ENCODE peak calls at places on chromosomes 7 and 10, in seven cellular contexts. One of them, this sample, is unnamed.

GRCh38 chr10:131041361-131041916 is 270.1 kb downstream of the TCERG1L start:
- DNase-seq in lower leg skin: no peak
- DNase-seq in activated T-helper 1 cell treated with Interleukin-2 at 50 U/mL for 16 hours: no peak
- DNase-seq in GM13977: no peak
- DNase-seq in fibroblast of the conjunctiva: no peak
- DNase-seq in EH: no peak
- DNase-seq in immature natural killer cell: no peak
- DNase-seq in this sample: peak; percentile 35

GRCh38 chr10:69826094-69826493 is 24.4 kb downstream of the COL13A1 start:
- DNase-seq in lower leg skin: no peak
- DNase-seq in activated T-helper 1 cell treated with Interleukin-2 at 50 U/mL for 16 hours: no peak
- DNase-seq in GM13977: no peak
- DNase-seq in fibroblast of the conjunctiva: no peak
- DNase-seq in EH: no peak
- DNase-seq in immature natural killer cell: no peak
- DNase-seq in this sample: no peak

GRCh38 chr10:30374353-30374752 is 25.3 kb upstream of the MTPAP start:
- DNase-seq in lower leg skin: no peak
- DNase-seq in activated T-helper 1 cell treated with Interleukin-2 at 50 U/mL for 16 hours: no peak
- DNase-seq in GM13977: no peak
- DNase-seq in fibroblast of the conjunctiva: no peak
- DNase-seq in EH: peak; percentile 13
- DNase-seq in immature natural killer cell: no peak
- DNase-seq in this sample: no peak

GRCh38 chr10:63466168-63466935 is 575 bp upstream of the JMJD1C start:
- DNase-seq in lower leg skin: peak; percentile 37
- DNase-seq in activated T-helper 1 cell treated with Interleukin-2 at 50 U/mL for 16 hours: no peak
- DNase-seq in GM13977: peak; percentile 55
- DNase-seq in fibroblast of the conjunctiva: no peak
- DNase-seq in EH: peak; percentile 69
- DNase-seq in immature natural killer cell: no peak
- DNase-seq in this sample: no peak

GRCh38 chr10:103610921-103611511 is 117.5 kb downstream of the NEURL1 start:
- DNase-seq in lower leg skin: no peak
- DNase-seq in activated T-helper 1 cell treated with Interleukin-2 at 50 U/mL for 16 hours: no peak
- DNase-seq in GM13977: no peak
- DNase-seq in fibroblast of the conjunctiva: no peak
- DNase-seq in EH: no peak
- DNase-seq in immature natural killer cell: no peak
- DNase-seq in this sample: no peak

GRCh38 chr7:4751398-4751947 is 23.9 kb upstream of the AP5Z1 start:
- DNase-seq in lower leg skin: no peak
- DNase-seq in activated T-helper 1 cell treated with Interleukin-2 at 50 U/mL for 16 hours: no peak
- DNase-seq in GM13977: no peak
- DNase-seq in fibroblast of the conjunctiva: no peak
- DNase-seq in EH: no peak
- DNase-seq in immature natural killer cell: no peak
- DNase-seq in this sample: no peak

GRCh38 chr7:142854505-142855400 is at the start of gene EPHB6:
- DNase-seq in lower leg skin: peak; percentile 73
- DNase-seq in activated T-helper 1 cell treated with Interleukin-2 at 50 U/mL for 16 hours: peak; percentile 44
- DNase-seq in GM13977: peak; percentile 87
- DNase-seq in fibroblast of the conjunctiva: no peak
- DNase-seq in EH: peak; percentile 64
- DNase-seq in immature natural killer cell: peak; percentile 55
- DNase-seq in this sample: peak; percentile 89

GRCh38 chr7:141562036-141562435 is 10.8 kb downstream of the AGK start:
- DNase-seq in lower leg skin: no peak
- DNase-seq in activated T-helper 1 cell treated with Interleukin-2 at 50 U/mL for 16 hours: no peak
- DNase-seq in GM13977: no peak
- DNase-seq in fibroblast of the conjunctiva: no peak
- DNase-seq in EH: no peak
- DNase-seq in immature natural killer cell: no peak
- DNase-seq in this sample: no peak

GRCh38 chr10:93438796-93439253 is 43.3 kb downstream of the MYOF start:
- DNase-seq in lower leg skin: peak; percentile 79
- DNase-seq in activated T-helper 1 cell treated with Interleukin-2 at 50 U/mL for 16 hours: no peak
- DNase-seq in GM13977: no peak
- DNase-seq in fibroblast of the conjunctiva: no peak
- DNase-seq in EH: peak; percentile 36
- DNase-seq in immature natural killer cell: no peak
- DNase-seq in this sample: no peak

GRCh38 chr10:88097092-88097894 is 233.9 kb downstream of the PTEN start:
- DNase-seq in lower leg skin: no peak
- DNase-seq in activated T-helper 1 cell treated with Interleukin-2 at 50 U/mL for 16 hours: no peak
- DNase-seq in GM13977: no peak
- DNase-seq in fibroblast of the conjunctiva: no peak
- DNase-seq in EH: peak; percentile 53
- DNase-seq in immature natural killer cell: no peak
- DNase-seq in this sample: no peak

GRCh38 chr10:12499587-12499986 is 150.2 kb downstream of the CAMK1D start:
- DNase-seq in lower leg skin: no peak
- DNase-seq in activated T-helper 1 cell treated with Interleukin-2 at 50 U/mL for 16 hours: no peak
- DNase-seq in GM13977: no peak
- DNase-seq in fibroblast of the conjunctiva: no peak
- DNase-seq in EH: no peak
- DNase-seq in immature natural killer cell: no peak
- DNase-seq in this sample: peak; percentile 67

GRCh38 chr7:45574521-45575500 is 643 bp downstream of the ADCY1 start:
- DNase-seq in lower leg skin: no peak
- DNase-seq in activated T-helper 1 cell treated with Interleukin-2 at 50 U/mL for 16 hours: no peak
- DNase-seq in GM13977: peak; percentile 83
- DNase-seq in fibroblast of the conjunctiva: peak; percentile 5
- DNase-seq in EH: peak; percentile 56
- DNase-seq in immature natural killer cell: no peak
- DNase-seq in this sample: peak; percentile 43

GRCh38 chr10:21488246-21488953 is 37.1 kb downstream of the SKIDA1 start:
- DNase-seq in lower leg skin: no peak
- DNase-seq in activated T-helper 1 cell treated with Interleukin-2 at 50 U/mL for 16 hours: no peak
- DNase-seq in GM13977: no peak
- DNase-seq in fibroblast of the conjunctiva: no peak
- DNase-seq in EH: no peak
- DNase-seq in immature natural killer cell: no peak
- DNase-seq in this sample: no peak

GRCh38 chr10:114384181-114384580 is 20.1 kb downstream of the AFAP1L2 start:
- DNase-seq in lower leg skin: no peak
- DNase-seq in activated T-helper 1 cell treated with Interleukin-2 at 50 U/mL for 16 hours: no peak
- DNase-seq in GM13977: no peak
- DNase-seq in fibroblast of the conjunctiva: no peak
- DNase-seq in EH: no peak
- DNase-seq in immature natural killer cell: no peak
- DNase-seq in this sample: no peak

GRCh38 chr7:142859829-142860228 is 5.0 kb downstream of the EPHB6 start:
- DNase-seq in lower leg skin: peak; percentile 65
- DNase-seq in activated T-helper 1 cell treated with Interleukin-2 at 50 U/mL for 16 hours: no peak
- DNase-seq in GM13977: no peak
- DNase-seq in fibroblast of the conjunctiva: peak; percentile 55
- DNase-seq in EH: peak; percentile 71
- DNase-seq in immature natural killer cell: no peak
- DNase-seq in this sample: peak; percentile 67

GRCh38 chr7:44307301-44307900 is 18.0 kb downstream of the CAMK2B start:
- DNase-seq in lower leg skin: peak; percentile 9
- DNase-seq in activated T-helper 1 cell treated with Interleukin-2 at 50 U/mL for 16 hours: no peak
- DNase-seq in GM13977: peak; percentile 54
- DNase-seq in fibroblast of the conjunctiva: peak; percentile 8
- DNase-seq in EH: peak; percentile 82
- DNase-seq in immature natural killer cell: no peak
- DNase-seq in this sample: peak; percentile 35

GRCh38 chr10:46019541-46020343 is 10.7 kb downstream of the NCOA4 start:
- DNase-seq in lower leg skin: no peak
- DNase-seq in activated T-helper 1 cell treated with Interleukin-2 at 50 U/mL for 16 hours: no peak
- DNase-seq in GM13977: no peak
- DNase-seq in fibroblast of the conjunctiva: no peak
- DNase-seq in EH: no peak
- DNase-seq in immature natural killer cell: no peak
- DNase-seq in this sample: no peak

GRCh38 chr7:39978252-39978934 is 28.3 kb downstream of the CDK13 start:
- DNase-seq in lower leg skin: no peak
- DNase-seq in activated T-helper 1 cell treated with Interleukin-2 at 50 U/mL for 16 hours: no peak
- DNase-seq in GM13977: no peak
- DNase-seq in fibroblast of the conjunctiva: no peak
- DNase-seq in EH: no peak
- DNase-seq in immature natural killer cell: no peak
- DNase-seq in this sample: no peak

GRCh38 chr7:23533160-23533559 is 1.4 kb upstream of the TRA2A start:
- DNase-seq in lower leg skin: no peak
- DNase-seq in activated T-helper 1 cell treated with Interleukin-2 at 50 U/mL for 16 hours: no peak
- DNase-seq in GM13977: no peak
- DNase-seq in fibroblast of the conjunctiva: no peak
- DNase-seq in EH: no peak
- DNase-seq in immature natural killer cell: no peak
- DNase-seq in this sample: no peak